ENCODE peak calls at places on chromosomes 1 and 21, in six cellular contexts. Y is H1, U is PC-3, S is NT2/D1, N is heart right ventricle, F is PC-9. Z is an unnamed sample.

GRCh38 chr1:195766709-195767108 is 841.5 kb downstream of the KCNT2 start:
- DNase-seq in Y (no peak), S (no peak), F (no peak), U (peak; percentile 15), N (no peak), Z (no peak)

GRCh38 chr1:102110591-102110990 is 113.9 kb upstream of the OLFM3 start:
- DNase-seq in S (no peak), F (no peak), U (no peak), N (no peak), Y (no peak), Z (no peak)

GRCh38 chr1:2300004-2300771 is 72.1 kb downstream of the SKI start:
- DNase-seq in N (no peak), F (no peak), Y (no peak), U (no peak), S (no peak), Z (no peak)

GRCh38 chr1:195763146-195763906 is 844.9 kb downstream of the KCNT2 start:
- DNase-seq in N (no peak), U (no peak), S (no peak), Y (no peak), F (peak; percentile 3), Z (no peak)

GRCh38 chr1:64469977-64470669 is at the start of gene CACHD1:
- DNase-seq in S (peak; percentile 85), Y (peak; percentile 85), N (peak; percentile 76), F (peak; percentile 73), U (peak; percentile 75), Z (peak; percentile 94)

GRCh38 chr1:115364044-115364775 is 26.2 kb upstream of the NGF start:
- DNase-seq in N (peak; percentile 46), U (no peak), F (no peak), Y (no peak), S (no peak), Z (peak; percentile 30)

GRCh38 chr1:113021430-113022085 is 51.4 kb upstream of the LRIG2 start:
- DNase-seq in N (no peak), Y (no peak), U (peak; percentile 81), F (no peak), S (no peak), Z (peak; percentile 30)

GRCh38 chr1:111989531-111990025 is at the start of gene KCND3:
- DNase-seq in S (no peak), F (no peak), N (no peak), Y (peak; percentile 54), U (no peak), Z (peak; percentile 58)

GRCh38 chr1:30321996-30322858 is 401.2 kb downstream of the MATN1 start:
- DNase-seq in N (no peak), U (no peak), Y (peak; percentile 26), F (no peak), S (no peak), Z (no peak)

GRCh38 chr1:62528015-62528414 is 69.3 kb upstream of the ANGPTL3 start:
- DNase-seq in F (no peak), N (peak; percentile 32), Y (no peak), U (no peak), S (no peak), Z (peak; percentile 14)

GRCh38 chr1:229284887-229285286 is 14.0 kb downstream of the RAB4A start:
- DNase-seq in Y (no peak), N (no peak), U (no peak), F (no peak), S (no peak), Z (no peak)

GRCh38 chr21:43928726-43929125 is 63.7 kb downstream of the AGPAT3 start:
- DNase-seq in N (no peak), F (no peak), S (no peak), Y (no peak), U (no peak), Z (no peak)

GRCh38 chr1:52632732-52633290 is at the start of gene SHISAL2A:
- DNase-seq in N (peak; percentile 15), F (peak; percentile 12), Y (peak; percentile 82), U (no peak), S (no peak), Z (peak; percentile 66)

GRCh38 chr1:33524586-33524985 is 52.1 kb downstream of the ZSCAN20 start:
- DNase-seq in U (no peak), S (no peak), N (no peak), F (no peak), Y (no peak), Z (no peak)

GRCh38 chr1:209318302-209319056 is 265.0 kb upstream of the CAMK1G start:
- DNase-seq in F (peak; percentile 59), N (no peak), S (no peak), Y (no peak), U (peak; percentile 97), Z (no peak)

GRCh38 chr1:178283409-178283808 is 189.5 kb downstream of the RASAL2 start:
- DNase-seq in U (no peak), Y (no peak), F (no peak), N (no peak), S (peak; percentile 91), Z (no peak)

GRCh38 chr1:22024485-22025367 is 23.3 kb downstream of the CELA3A start:
- DNase-seq in S (no peak), F (no peak), Y (no peak), U (peak; percentile 19), N (peak; percentile 65), Z (peak; percentile 78)

GRCh38 chr1:2344744-2345296 is 46.5 kb downstream of the MORN1 start:
- DNase-seq in N (no peak), S (no peak), Y (no peak), U (no peak), F (no peak), Z (no peak)

GRCh38 chr1:54271341-54271740 is 71.4 kb downstream of the MRPL37 start:
- DNase-seq in N (no peak), U (no peak), F (no peak), Y (no peak), S (no peak), Z (no peak)

GRCh38 chr1:30759718-30760281 is 2.2 kb upstream of the LAPTM5 start:
- DNase-seq in U (no peak), N (no peak), F (no peak), S (peak; percentile 38), Y (no peak), Z (no peak)

GRCh38 chr21:33587792-33588484 is 546 bp downstream of the DONSON start:
- DNase-seq in N (peak; percentile 26), U (peak; percentile 26), F (no peak), Y (no peak), S (peak; percentile 25), Z (peak; percentile 64)

GRCh38 chr21:45257673-45258341 is 29.9 kb downstream of the POFUT2 start:
- DNase-seq in S (no peak), Y (peak; percentile 53), U (no peak), N (no peak), F (no peak), Z (no peak)

GRCh38 chr1:9892563-9893528 is 17.2 kb downstream of the CTNNBIP1 start:
- DNase-seq in N (peak; percentile 49), F (peak; percentile 78), S (no peak), Y (no peak), U (peak; percentile 97), Z (no peak)
- H3K4me1 ChIP-seq in N (peaks cover 49% of the 10 kb centered on the region), F (peaks cover 69% of the 10 kb centered on the region), S (peaks cover 20% of the 10 kb centered on the region), Y (peaks cover 12% of the 10 kb centered on the region), U (peaks cover 62% of the 10 kb centered on the region), Z (peaks cover 16% of the 10 kb centered on the region)

GRCh38 chr1:246434335-246434734 is 72.7 kb downstream of the SMYD3 start:
- DNase-seq in U (no peak), F (no peak), S (no peak), Y (no peak), N (no peak), Z (no peak)
- H3K4me1 ChIP-seq in U (peaks cover under 1% of the 10 kb centered on the region), F (no peaks in the 10 kb centered on the region), S (no peaks in the 10 kb centered on the region), Y (peaks cover 13% of the 10 kb centered on the region), N (no peaks in the 10 kb centered on the region), Z (no peaks in the 10 kb centered on the region)

GRCh38 chr1:43554444-43554992 is 23.8 kb downstream of the PTPRF start:
- DNase-seq in U (peak; percentile 62), Y (no peak), F (no peak), N (no peak), S (peak; percentile 59), Z (no peak)
- H3K4me1 ChIP-seq in U (peaks cover 26% of the 10 kb centered on the region), Y (peaks cover 37% of the 10 kb centered on the region), F (peaks cover 79% of the 10 kb centered on the region), N (no peaks in the 10 kb centered on the region), S (peaks cover 43% of the 10 kb centered on the region), Z (peaks cover 52% of the 10 kb centered on the region)

GRCh38 chr1:226880372-226881287 is 10.2 kb downstream of the PSEN2 start:
- DNase-seq in F (no peak), S (no peak), N (no peak), Y (no peak), U (no peak), Z (no peak)

GRCh38 chr1:226882631-226883409 is 12.4 kb downstream of the PSEN2 start:
- DNase-seq in F (no peak), S (no peak), Y (no peak), U (peak; percentile 72), N (no peak), Z (peak; percentile 27)

GRCh38 chr1:226882187-226882586 is 11.8 kb downstream of the PSEN2 start:
- DNase-seq in N (no peak), S (no peak), Y (no peak), U (no peak), F (no peak), Z (no peak)

GRCh38 chr1:226883630-226884029 is 13.2 kb downstream of the PSEN2 start:
- DNase-seq in Y (no peak), U (no peak), N (no peak), S (no peak), F (no peak), Z (no peak)

GRCh38 chr1:226881515-226882185 is 11.2 kb downstream of the PSEN2 start:
- DNase-seq in N (no peak), F (no peak), U (no peak), Y (no peak), S (no peak), Z (no peak)
- H3K4me1 ChIP-seq in N (peaks cover 19% of the 10 kb centered on the region), F (peaks cover 13% of the 10 kb centered on the region), U (peaks cover 10% of the 10 kb centered on the region), Y (no peaks in the 10 kb centered on the region), S (peaks cover 4% of the 10 kb centered on the region), Z (no peaks in the 10 kb centered on the region)

Z was measured in hepatocyte.